ENCODE peak calls at places on chromosomes 6 and 20, in eight cellular contexts. L, G, W, P, U, M, V and R are unnamed samples.

GRCh38 chr6:127463056-127463455 is 3.9 kb upstream of the KIAA0408 start:
- DNase-seq in W (no peak), G (no peak), V (peak), M (no peak), L (no peak), P (no peak), U (no peak), R (no peak)

GRCh38 chr6:20747996-20748395 is 213.7 kb downstream of the CDKAL1 start:
- DNase-seq in V (no peak), U (no peak), M (no peak), W (no peak), P (no peak), L (no peak), G (no peak), R (no peak)

GRCh38 chr20:58710481-58711265 is 18.1 kb downstream of the NPEPL1 start:
- DNase-seq in V (no peak), M (no peak), W (no peak), L (no peak), U (peak), P (no peak), G (no peak), R (peak)

GRCh38 chr6:2266845-2267244 is 21.4 kb upstream of the GMDS start:
- DNase-seq in M (no peak), W (no peak), V (no peak), G (no peak), P (no peak), U (no peak), L (no peak), R (no peak)

GRCh38 chr6:115272311-115272710 is 788.4 kb downstream of the FRK start:
- DNase-seq in U (no peak), W (no peak), P (no peak), L (no peak), V (no peak), G (no peak), M (no peak), R (no peak)

GRCh38 chr6:4973415-4973814 is 30.4 kb downstream of the RPP40 start:
- DNase-seq in U (peak), W (no peak), M (no peak), G (no peak), L (no peak), V (no peak), P (no peak), R (no peak)

GRCh38 chr6:110270166-110270565 is 88.0 kb downstream of the METTL24 start:
- DNase-seq in G (no peak), L (no peak), V (no peak), P (no peak), U (no peak), W (no peak), M (no peak), R (no peak)

GRCh38 chr6:80771941-80772340 is 665.5 kb downstream of the BCKDHB start:
- DNase-seq in L (no peak), U (no peak), G (no peak), W (no peak), V (no peak), P (no peak), M (no peak), R (no peak)

DNA sequence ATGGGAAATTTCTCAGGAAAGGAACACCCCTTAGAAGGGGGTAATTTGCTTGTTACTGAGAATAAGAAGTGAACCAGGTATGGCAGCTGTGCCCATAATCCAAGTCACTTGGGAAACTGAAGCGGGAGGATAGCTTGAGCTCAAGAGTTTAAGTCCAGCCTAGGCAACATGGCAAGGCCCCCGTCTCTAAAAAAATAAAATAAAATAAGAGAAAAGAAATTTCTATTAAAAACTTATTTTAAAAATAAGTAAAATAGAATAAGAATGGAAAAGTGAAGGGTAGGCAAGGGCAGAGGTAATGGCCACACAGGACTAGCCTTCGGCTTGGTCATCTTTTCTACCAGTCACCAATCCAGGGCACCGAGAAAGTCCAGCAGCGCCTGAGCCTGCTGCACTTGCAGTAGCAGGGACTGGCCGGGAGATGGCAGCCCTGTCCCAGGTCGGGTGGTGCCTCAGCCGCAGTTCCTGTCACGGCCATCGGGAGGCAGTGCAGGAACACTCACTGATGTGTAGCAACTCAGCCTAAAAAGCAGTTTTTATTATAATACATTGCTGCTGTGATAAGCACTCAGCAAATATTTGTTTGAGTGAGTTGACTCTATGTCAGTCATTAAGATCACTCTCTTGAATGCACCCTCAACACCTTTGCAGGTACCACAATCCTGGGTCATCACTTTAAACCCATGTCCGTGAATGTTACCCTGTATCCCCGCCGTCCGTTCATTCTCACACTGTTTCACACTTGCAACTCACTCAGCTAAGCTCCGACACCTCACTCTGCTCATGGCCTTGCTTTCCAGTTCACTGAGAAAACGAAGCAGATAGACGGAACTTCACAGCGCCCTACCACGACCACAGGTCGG is 23.2 kb upstream of the GCM1 start:
- DNase-seq in U (peak), L (peak), W (peak), P (peak), M (peak), V (peak), G (peak), R (peak)
- TF ChIP-seq POLR2A in U (no peak), L (no peak), W (peak), P (no peak), M (no peak), V (no peak), G (no peak), R (no peak)

GRCh38 chr20:227439-228105 is 514 bp downstream of the DEFB129 start:
- DNase-seq in L (no peak), W (no peak), P (no peak), V (no peak), U (no peak), G (no peak), M (no peak), R (no peak)

GRCh38 chr20:221258-221830 is 5.7 kb upstream of the DEFB129 start:
- DNase-seq in P (no peak), U (no peak), M (no peak), G (no peak), L (no peak), W (no peak), V (no peak), R (no peak)

GRCh38 chr20:226958-227357 is at the start of gene DEFB129:
- DNase-seq in U (no peak), M (no peak), G (no peak), L (no peak), V (no peak), W (no peak), P (no peak), R (no peak)
- TF ChIP-seq EP300 in U (no peak), M (no peak), G (no peak), L (no peak), V (no peak), W (no peak), P (no peak), R (no peak)

DNA sequence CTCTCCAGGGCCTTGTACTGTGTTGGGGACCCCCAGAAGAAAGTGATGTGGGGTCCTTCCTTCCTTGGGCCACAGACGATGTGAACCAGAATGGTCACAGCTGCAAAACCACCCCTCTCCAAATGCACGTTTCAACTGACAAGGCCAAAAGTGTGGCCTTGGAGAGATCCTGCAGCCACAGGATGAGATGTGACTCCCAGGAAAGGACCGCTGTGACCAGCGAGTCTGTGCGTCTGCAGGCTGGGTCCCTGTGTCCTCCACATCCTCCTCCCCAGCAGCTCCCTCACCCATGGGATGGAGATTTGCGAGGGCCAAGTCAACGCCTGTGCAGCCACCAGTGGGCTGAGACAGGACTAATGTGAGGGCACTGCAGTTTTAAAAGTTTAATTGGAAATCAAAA is 247.0 kb downstream of the ERMARD start:
- DNase-seq in M (no peak), W (no peak), L (no peak), G (no peak), V (no peak), U (no peak), P (no peak), R (no peak)
- TF ChIP-seq POLR2A in M (no peak), W (no peak), L (no peak), G (no peak), V (no peak), U (no peak), P (no peak), R (no peak)

DNA sequence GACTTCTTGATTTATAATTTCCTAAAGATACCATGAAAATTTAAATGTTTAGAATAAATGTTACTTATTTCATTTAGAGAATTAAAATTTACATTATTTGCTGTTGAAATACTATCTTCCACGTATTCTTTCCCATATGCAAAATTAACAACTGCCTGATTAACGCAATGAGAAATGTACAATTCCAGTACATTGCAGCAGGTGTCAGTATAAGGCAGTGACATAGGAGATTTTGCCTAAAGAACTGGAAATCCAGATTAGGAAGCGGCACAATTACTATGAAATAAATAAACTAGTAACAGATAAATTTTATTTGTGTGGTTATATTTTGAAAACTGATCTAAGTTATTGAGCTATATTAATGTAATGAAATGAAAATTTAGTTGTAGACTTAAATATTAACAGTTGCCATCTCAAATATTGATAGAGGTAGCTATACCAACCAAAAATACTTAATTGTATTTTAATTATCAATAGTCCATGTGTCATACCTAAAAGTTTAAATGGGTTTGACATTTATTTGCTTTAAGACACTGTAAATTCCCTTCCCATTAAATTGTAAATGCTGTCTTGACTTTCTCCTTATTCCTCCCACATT is 300.2 kb downstream of the UTRN start:
- DNase-seq in G (no peak), P (peak), M (peak), W (no peak), U (no peak), V (no peak), L (peak), R (no peak)
- TF ChIP-seq EP300 in G (no peak), P (no peak), M (no peak), W (no peak), U (no peak), V (no peak), L (no peak), R (no peak)

GRCh38 chr6:104859225-104860146 is at the start of gene HACE1:
- DNase-seq in L (peak), P (peak), W (peak), U (peak), V (peak), M (peak), G (peak), R (peak)
- TF ChIP-seq POLR2A in L (peak), P (peak), W (peak), U (no peak), V (no peak), M (peak), G (no peak), R (peak)

DNA sequence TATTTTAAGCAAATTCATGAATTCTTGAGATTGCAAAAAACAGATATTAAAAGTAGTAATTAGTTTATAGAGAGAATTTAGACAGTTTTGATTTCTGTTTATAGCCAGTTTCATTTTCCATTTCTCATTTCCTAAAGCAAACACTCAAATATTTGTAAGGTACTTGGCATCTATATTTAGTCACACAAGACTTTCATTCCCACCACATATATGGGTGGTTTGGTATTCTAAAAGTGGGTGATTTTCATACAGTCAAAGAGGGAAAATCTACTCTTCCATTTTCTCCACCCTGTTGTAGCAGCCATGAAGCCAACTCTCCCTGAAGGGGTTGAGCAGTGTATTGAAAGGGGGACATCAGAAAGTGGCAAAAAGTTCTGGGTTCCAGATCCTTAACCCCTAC is 181.1 kb upstream of the SUPT3H start:
- DNase-seq in P (no peak), M (no peak), U (peak), L (no peak), W (no peak), V (no peak), G (no peak), R (no peak)
- TF ChIP-seq EP300 in P (no peak), M (no peak), U (no peak), L (no peak), W (no peak), V (no peak), G (no peak), R (no peak)

DNA sequence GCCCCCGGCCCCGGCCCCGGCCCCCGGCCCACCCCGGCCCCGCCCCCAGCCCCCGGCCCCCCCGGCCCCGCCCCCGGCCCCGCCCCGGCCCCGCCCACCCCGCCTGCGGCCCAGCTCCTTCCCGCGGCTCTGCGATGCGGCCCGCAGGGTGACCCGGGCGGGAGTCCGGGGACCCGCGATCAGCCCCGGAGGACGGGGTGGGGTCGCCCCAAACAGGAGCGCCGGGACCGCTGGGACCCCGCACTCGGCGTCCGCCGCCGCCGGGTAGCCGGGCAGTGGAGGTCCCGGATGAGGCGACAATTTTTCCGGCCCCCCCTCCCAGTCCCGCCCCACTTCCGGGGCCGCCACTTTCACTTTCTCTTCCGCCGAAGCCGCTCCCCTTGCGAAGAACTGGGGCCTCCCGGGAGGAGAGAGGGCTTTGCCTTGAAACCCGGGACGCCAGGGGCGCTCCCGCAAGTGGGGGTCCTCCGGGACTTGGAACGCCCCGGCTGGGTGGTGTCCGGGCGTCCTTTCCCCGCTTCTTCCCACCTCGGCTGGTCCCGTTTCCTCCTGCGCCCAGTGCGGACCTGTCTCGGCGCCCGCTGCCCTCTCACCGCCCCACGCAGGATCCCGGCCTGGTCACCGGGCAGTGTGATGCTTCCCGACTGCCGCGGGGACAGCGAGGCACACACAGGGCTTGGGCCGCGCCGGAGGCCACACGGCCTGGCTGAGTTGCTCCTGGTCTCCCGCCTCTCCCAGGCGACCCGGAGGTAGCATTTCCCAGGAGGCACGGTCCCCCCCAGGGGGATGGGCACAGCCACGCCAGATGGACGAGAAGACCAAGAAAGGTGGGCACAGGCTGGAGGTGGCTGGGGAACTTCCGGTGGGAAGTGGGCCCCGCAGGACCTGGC is at the start of gene RBCK1:
- DNase-seq in W (peak), U (peak), P (peak), G (peak), L (peak), V (peak), M (peak), R (peak)
- TF ChIP-seq POLR2A in W (peak), U (no peak), P (peak), G (no peak), L (peak), V (no peak), M (no peak), R (peak)

DNA sequence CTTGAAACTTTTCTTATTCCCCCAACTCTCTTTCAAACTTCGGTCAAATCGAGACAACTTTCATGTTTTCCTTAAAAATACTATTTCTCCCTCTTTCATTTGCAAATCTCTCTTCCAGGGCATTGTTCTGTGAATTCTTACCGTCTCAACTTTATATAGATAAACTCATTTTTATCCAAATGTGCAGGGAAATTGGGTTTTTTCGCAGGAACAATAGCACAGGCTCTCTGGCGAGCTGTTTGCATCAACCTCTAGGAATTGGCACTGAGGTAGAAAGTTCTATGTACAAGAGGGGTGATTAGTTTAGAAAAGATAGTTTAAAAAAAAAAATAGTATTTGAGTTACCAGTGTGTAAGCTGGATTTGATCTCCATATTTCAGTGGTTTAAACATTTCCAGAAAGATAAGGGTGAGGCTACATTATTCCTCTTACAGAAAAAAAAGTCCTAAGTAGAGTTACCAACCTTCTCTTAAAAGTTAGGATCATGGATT is 129.7 kb upstream of the BTN3A2 start:
- DNase-seq in W (no peak), V (no peak), P (peak), M (no peak), G (no peak), U (no peak), L (no peak), R (no peak)
- TF ChIP-seq EP300 in W (no peak), V (no peak), P (no peak), M (no peak), G (no peak), U (no peak), L (no peak), R (no peak)

GRCh38 chr6:84769247-84769646 is 4.8 kb upstream of the TBX18 start:
- DNase-seq in M (no peak), L (no peak), P (peak), W (no peak), V (no peak), G (no peak), U (no peak), R (no peak)

GRCh38 chr6:84766796-84767590 is 2.6 kb upstream of the TBX18 start:
- DNase-seq in W (no peak), L (no peak), P (no peak), G (no peak), U (no peak), V (no peak), M (no peak), R (no peak)

GRCh38 chr6:84767591-84768201 is 3.3 kb upstream of the TBX18 start:
- DNase-seq in V (no peak), P (no peak), G (no peak), L (no peak), W (no peak), U (no peak), M (no peak), R (no peak)

GRCh38 chr6:84770521-84770920 is 6.1 kb upstream of the TBX18 start:
- DNase-seq in M (no peak), V (no peak), P (no peak), L (no peak), U (no peak), G (no peak), W (no peak), R (no peak)

DNA sequence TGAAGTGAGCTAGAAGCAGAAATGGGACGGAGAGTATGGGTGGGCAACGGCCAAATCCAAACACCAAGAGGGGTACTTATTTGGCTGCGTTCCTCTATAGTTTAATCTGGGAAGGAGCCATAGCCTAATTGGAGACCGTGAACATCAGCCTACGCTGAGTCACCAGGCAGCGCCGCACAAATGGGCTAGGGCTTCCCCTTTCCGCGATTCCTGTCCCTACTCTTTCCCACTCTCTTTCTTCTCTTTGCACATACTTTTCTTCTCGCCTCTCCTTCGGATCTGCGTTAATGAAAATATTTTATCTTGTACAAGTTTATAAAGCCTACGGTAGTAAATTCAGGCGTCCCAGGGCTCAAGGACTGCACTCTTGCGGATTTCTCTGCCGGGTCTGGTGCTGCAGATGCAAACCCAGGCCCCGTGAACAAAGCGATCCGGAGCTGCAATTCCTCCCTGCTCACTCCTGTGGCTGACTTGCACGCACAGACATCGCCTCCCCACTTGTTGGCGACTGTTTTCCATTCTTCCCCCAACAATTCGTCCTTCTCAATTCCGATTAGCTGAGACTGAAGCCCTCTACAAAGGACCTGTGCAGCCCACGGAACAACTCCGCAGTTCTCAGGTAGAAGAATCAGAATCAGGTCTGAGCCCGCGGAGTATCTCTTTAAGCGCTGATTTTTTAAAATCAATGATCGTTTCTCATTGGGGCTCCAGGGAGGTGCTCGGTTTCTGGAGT is 4.2 kb upstream of the TBX18 start:
- DNase-seq in G (peak), V (no peak), L (peak), M (no peak), W (no peak), P (peak), U (no peak), R (no peak)
- TF ChIP-seq POLR2A in G (no peak), V (no peak), L (no peak), M (no peak), W (no peak), P (no peak), U (no peak), R (no peak)